ENCODE peak calls at places on chromosomes 4 and X, in ten cellular contexts. E, A, B, X, Y, F, I, N, W and S are unnamed samples.

GRCh38 chr4:139559692-139560091 is 3.7 kb upstream of the SETD7 start:
- DNase-seq in E (no peak), A (no peak), B (no peak), X (no peak), Y (peak; percentile 51), F (no peak), I (no peak), N (no peak), W (no peak), S (no peak)

GRCh38 chrX:120358687-120359086 is 3.2 kb upstream of the ATP1B4 start:
- DNase-seq in E (no peak), A (peak; percentile 38), B (no peak), X (peak; percentile 63), Y (no peak), F (no peak), I (no peak), N (no peak), W (no peak), S (no peak)

GRCh38 chr4:158863296-158863695 is 94.5 kb downstream of the FNIP2 start:
- DNase-seq in E (no peak), A (no peak), B (no peak), X (no peak), Y (no peak), F (no peak), I (no peak), N (no peak), W (no peak), S (no peak)

GRCh38 chr4:3123201-3123671 is 48.8 kb downstream of the HTT start:
- DNase-seq in E (no peak), A (no peak), B (no peak), X (no peak), Y (no peak), F (no peak), I (no peak), N (no peak), W (no peak), S (no peak)

GRCh38 chrX:110359273-110359672 is 625 bp downstream of the RTL9 start:
- DNase-seq in E (no peak), A (no peak), B (no peak), X (no peak), Y (no peak), F (no peak), I (no peak), N (no peak), W (no peak), S (no peak)

GRCh38 chr4:36177946-36178345 is 66.4 kb downstream of the ARAP2 start:
- DNase-seq in E (no peak), A (peak; percentile 81), B (no peak), X (peak; percentile 26), Y (no peak), F (no peak), I (no peak), N (no peak), W (no peak), S (no peak)

GRCh38 chr4:168694669-168695068 is 197.8 kb downstream of the PALLD start:
- DNase-seq in E (no peak), A (peak; percentile 58), B (no peak), X (peak; percentile 94), Y (no peak), F (no peak), I (no peak), N (no peak), W (no peak), S (no peak)

GRCh38 chr4:182688081-182688480 is 229.1 kb downstream of the DCTD start:
- DNase-seq in E (no peak), A (no peak), B (no peak), X (no peak), Y (peak; percentile 40), F (no peak), I (no peak), N (no peak), W (no peak), S (no peak)

GRCh38 chrX:8711401-8711800 is 20.5 kb downstream of the ANOS1 start:
- DNase-seq in E (no peak), A (no peak), B (no peak), X (no peak), Y (no peak), F (no peak), I (no peak), N (no peak), W (no peak), S (no peak)

GRCh38 chr4:48178931-48179330 is 44.9 kb upstream of the TXK start:
- DNase-seq in E (no peak), A (no peak), B (no peak), X (no peak), Y (peak; percentile 33), F (no peak), I (no peak), N (no peak), W (no peak), S (no peak)

GRCh38 chr4:37693450-37694190 is 7.4 kb upstream of the RELL1 start:
- DNase-seq in E (no peak), A (peak; percentile 86), B (no peak), X (peak; percentile 95), Y (no peak), F (no peak), I (no peak), N (no peak), W (no peak), S (no peak)

GRCh38 chr4:117664706-117665444 is 369.4 kb upstream of the NDST3 start:
- DNase-seq in E (no peak), A (peak; percentile 28), B (no peak), X (peak; percentile 39), Y (no peak), F (no peak), I (no peak), N (no peak), W (no peak), S (no peak)

DNA sequence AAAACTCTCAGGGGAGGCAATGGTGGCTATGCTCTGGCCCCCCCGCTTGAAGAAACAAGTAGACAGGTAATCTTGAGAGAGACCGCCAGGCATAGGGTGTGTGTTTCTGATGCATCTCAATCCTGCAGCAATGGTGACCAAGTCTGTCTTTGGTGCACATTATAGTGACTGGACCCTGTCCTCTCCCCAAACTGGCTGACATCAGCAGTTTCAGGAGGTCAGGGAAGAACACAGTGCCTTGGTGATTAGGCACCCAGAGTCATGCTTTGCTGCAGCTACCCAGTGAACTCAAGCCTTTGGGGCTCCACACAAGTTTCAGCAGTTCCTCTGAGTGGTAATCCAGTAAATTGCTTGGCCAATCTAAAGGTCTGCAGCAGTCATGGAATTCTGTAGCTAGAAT is 318.3 kb downstream of the SPIN4 start:
- DNase-seq in E (no peak), A (no peak), B (no peak), X (no peak), Y (no peak), F (no peak), I (no peak), N (no peak), W (no peak), S (no peak)
- H3K9me3 ChIP-seq in E (no peaks in the 10 kb centered on the region), A (no peaks in the 10 kb centered on the region), B (no peaks in the 10 kb centered on the region), X (no peaks in the 10 kb centered on the region), Y (peaks cover 53% of the 10 kb centered on the region), F (peaks cover 10% of the 10 kb centered on the region), I (no peaks in the 10 kb centered on the region), N (no peaks in the 10 kb centered on the region), W (no peaks in the 10 kb centered on the region), S (no peaks in the 10 kb centered on the region)

DNA sequence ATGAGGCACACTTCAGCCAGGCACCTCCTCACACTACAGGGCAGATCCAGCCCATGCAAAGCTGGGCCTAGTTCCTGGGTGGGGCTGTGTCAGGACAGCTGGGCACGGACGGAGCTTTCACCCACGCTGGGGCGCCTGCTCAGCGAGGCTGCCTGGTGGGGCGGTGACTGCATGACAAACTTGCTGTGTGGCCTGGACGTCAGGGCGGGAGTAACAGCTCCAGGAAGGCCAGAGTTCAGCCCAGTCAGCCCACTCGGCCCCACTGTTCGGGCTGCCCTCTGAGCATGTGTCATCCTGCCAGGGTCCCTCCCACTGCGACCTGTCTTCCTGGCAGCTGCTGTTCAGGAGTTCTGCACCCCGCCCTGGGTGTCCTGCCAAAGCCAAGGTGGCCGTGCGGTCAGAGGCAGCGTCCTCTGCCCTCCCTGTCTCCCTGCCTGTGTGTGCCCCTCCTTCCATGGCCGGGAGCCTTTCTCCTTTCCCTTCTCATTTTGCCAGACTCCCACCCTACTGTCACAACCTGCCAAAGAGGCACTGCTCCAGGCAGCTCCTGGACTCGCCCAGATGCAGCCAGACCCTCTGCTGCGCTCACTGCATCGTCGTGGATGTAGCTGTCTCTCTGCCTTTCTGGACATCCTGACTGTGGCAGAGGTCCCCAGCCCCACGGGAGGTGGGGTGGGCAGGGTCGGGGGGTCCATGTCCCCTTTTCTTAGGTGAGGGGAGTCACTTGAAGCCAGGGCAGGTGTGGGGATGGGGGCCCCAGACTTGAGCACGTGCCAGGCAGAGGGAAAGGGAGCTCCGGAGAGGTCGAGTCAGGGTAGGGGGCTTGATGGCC is 33.0 kb upstream of the KIAA0232 start:
- DNase-seq in E (peak; percentile 32), A (peak; percentile 76), B (peak; percentile 44), X (peak; percentile 55), Y (no peak), F (peak; percentile 89), I (no peak), N (peak; percentile 87), W (no peak), S (no peak)
- H3K4me1 ChIP-seq in E (no peaks in the 10 kb centered on the region), A (peaks cover 57% of the 10 kb centered on the region), B (peaks cover 34% of the 10 kb centered on the region), X (peaks cover 8% of the 10 kb centered on the region), Y (no peaks in the 10 kb centered on the region), F (peaks cover 27% of the 10 kb centered on the region), I (peaks cover 13% of the 10 kb centered on the region), N (peaks cover 44% of the 10 kb centered on the region), W (peaks cover 12% of the 10 kb centered on the region), S (no peaks in the 10 kb centered on the region)

DNA sequence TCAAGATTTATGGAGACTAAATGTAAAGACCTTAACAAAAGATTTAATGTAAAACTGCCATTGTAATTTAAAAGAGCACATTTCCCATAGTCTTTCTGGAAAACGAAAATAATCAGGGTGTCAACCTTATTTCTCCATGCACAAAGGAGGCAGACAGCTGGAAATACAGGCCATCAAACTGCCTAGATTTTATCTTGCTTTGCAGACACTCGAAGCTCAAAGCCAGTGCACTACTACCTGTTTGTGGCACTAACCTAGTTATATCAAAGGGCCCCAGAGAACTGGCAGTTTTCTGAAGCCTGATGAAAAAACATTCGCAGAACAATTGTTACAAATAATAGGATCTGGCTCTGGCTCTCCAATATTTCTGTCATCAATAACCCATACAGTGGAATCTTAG is 863.9 kb downstream of the STPG2 start:
- DNase-seq in E (no peak), A (no peak), B (no peak), X (no peak), Y (no peak), F (no peak), I (no peak), N (no peak), W (no peak), S (no peak)
- H3K9me3 ChIP-seq in E (no peaks in the 10 kb centered on the region), A (no peaks in the 10 kb centered on the region), B (no peaks in the 10 kb centered on the region), X (no peaks in the 10 kb centered on the region), Y (no peaks in the 10 kb centered on the region), F (peaks cover 9% of the 10 kb centered on the region), I (no peaks in the 10 kb centered on the region), N (peaks cover 9% of the 10 kb centered on the region), W (no peaks in the 10 kb centered on the region), S (no peaks in the 10 kb centered on the region)

DNA sequence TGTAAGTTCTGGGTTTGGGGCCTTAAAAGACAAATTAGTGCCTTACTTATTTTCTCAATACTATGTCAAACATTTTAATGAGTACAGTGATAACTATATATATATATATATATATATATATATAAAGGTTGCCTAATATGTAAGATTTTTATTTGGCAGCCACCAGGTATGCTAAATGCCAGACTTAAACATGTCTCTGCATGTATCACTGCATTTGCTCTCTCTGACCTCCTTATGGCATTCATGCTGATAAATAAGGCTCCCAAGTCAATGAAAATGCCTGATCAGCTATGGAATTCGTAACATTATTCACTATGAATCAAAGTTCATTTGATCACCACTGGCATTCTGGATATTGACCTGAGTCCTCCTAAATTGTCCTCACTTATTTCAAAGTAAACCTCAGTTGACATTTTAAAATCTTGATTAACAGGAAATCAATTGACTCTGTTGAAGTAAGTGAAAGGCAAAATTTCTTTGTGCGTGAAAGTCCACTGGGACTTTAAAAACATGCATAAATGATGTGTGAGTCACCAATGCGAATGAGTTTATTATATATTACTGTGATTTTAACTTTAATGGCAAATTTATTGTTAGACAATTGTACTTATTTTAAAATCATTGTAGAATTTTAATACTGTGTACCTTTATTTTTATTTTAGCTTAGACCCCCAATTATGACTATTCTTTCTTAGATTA is 29.2 kb upstream of the AREG start:
- DNase-seq in E (no peak), A (no peak), B (no peak), X (no peak), Y (no peak), F (no peak), I (no peak), N (no peak), W (no peak), S (no peak)
- H3K4me1 ChIP-seq in E (no peaks in the 10 kb centered on the region), A (peaks cover 21% of the 10 kb centered on the region), B (no peaks in the 10 kb centered on the region), X (peaks cover 6% of the 10 kb centered on the region), Y (no peaks in the 10 kb centered on the region), F (no peaks in the 10 kb centered on the region), I (no peaks in the 10 kb centered on the region), N (no peaks in the 10 kb centered on the region), W (no peaks in the 10 kb centered on the region), S (no peaks in the 10 kb centered on the region)